ENCODE peak calls at places on chromosomes 3 and 15, in seven cellular contexts. J, K, N, B, L, A and W are unnamed samples.

GRCh38 chr3:14439501-14440167 is 37.2 kb downstream of the SLC6A6 start:
- DNase-seq in J (no peak), K (peak), N (peak), B (no peak), L (no peak), A (peak), W (no peak)

GRCh38 chr3:180466401-180467005 is 135.5 kb upstream of the TTC14 start:
- DNase-seq in J (no peak), K (no peak), N (no peak), B (no peak), L (no peak), A (no peak), W (no peak)

GRCh38 chr3:167691366-167691765 is 37.6 kb upstream of the WDR49 start:
- DNase-seq in J (no peak), K (no peak), N (no peak), B (no peak), L (no peak), A (no peak), W (no peak)

GRCh38 chr3:185460719-185461350 is 38.0 kb downstream of the TMEM41A start:
- DNase-seq in J (no peak), K (no peak), N (no peak), B (no peak), L (peak), A (peak), W (no peak)

GRCh38 chr15:38991701-38992100 is 427.1 kb upstream of the RASGRP1 start:
- DNase-seq in J (no peak), K (no peak), N (no peak), B (no peak), L (no peak), A (no peak), W (no peak)

GRCh38 chr15:77693576-77693975 is 60.9 kb upstream of the LINGO1 start:
- DNase-seq in J (no peak), K (no peak), N (no peak), B (no peak), L (no peak), A (no peak), W (no peak)

GRCh38 chr3:147422934-147423599 is 13.9 kb downstream of the ZIC1 start:
- DNase-seq in J (no peak), K (no peak), N (no peak), B (no peak), L (no peak), A (no peak), W (no peak)

GRCh38 chr3:188789201-188789600 is 382.6 kb upstream of the TPRG1 start:
- DNase-seq in J (no peak), K (no peak), N (no peak), B (no peak), L (no peak), A (no peak), W (no peak)

GRCh38 chr3:112681822-112682325 is 40.9 kb upstream of the CCDC80 start:
- DNase-seq in J (no peak), K (no peak), N (no peak), B (no peak), L (no peak), A (no peak), W (no peak)

GRCh38 chr3:110074095-110074494 is 736.7 kb upstream of the DPPA4 start:
- DNase-seq in J (no peak), K (no peak), N (no peak), B (no peak), L (no peak), A (no peak), W (no peak)

GRCh38 chr3:46947981-46948791 is 28.4 kb downstream of the CCDC12 start:
- DNase-seq in J (no peak), K (no peak), N (peak), B (no peak), L (peak), A (peak), W (no peak)

GRCh38 chr15:43471975-43472374 is 21.0 kb downstream of the TP53BP1 start:
- DNase-seq in J (no peak), K (no peak), N (no peak), B (no peak), L (no peak), A (no peak), W (no peak)

GRCh38 chr3:120602682-120603081 is 6.5 kb downstream of the NDUFB4 start:
- DNase-seq in J (no peak), K (no peak), N (no peak), B (no peak), L (no peak), A (no peak), W (no peak)

GRCh38 chr15:33131880-33132279 is 62.6 kb downstream of the FMN1 start:
- DNase-seq in J (no peak), K (no peak), N (no peak), B (no peak), L (no peak), A (no peak), W (no peak)

GRCh38 chr3:46915297-46915822 is 37.8 kb downstream of the PTH1R start:
- DNase-seq in J (no peak), K (no peak), N (no peak), B (no peak), L (no peak), A (no peak), W (no peak)

GRCh38 chr3:160707187-160707789 is 30.3 kb downstream of the ARL14 start:
- DNase-seq in J (no peak), K (no peak), N (no peak), B (no peak), L (peak), A (no peak), W (no peak)

GRCh38 chr15:59950603-59951388 is 53.3 kb upstream of the FOXB1 start:
- DNase-seq in J (no peak), K (no peak), N (no peak), B (no peak), L (no peak), A (no peak), W (no peak)

GRCh38 chr3:57709559-57709958 is 16.7 kb upstream of the DENND6A start:
- DNase-seq in J (no peak), K (no peak), N (peak), B (no peak), L (no peak), A (no peak), W (no peak)

GRCh38 chr3:51977449-51978142 is 2.7 kb downstream of the ABHD14A start:
- DNase-seq in J (no peak), K (no peak), N (no peak), B (no peak), L (no peak), A (no peak), W (no peak)

GRCh38 chr3:1439395-1439794 is 346.6 kb downstream of the CNTN6 start:
- DNase-seq in J (no peak), K (no peak), N (peak), B (peak), L (no peak), A (no peak), W (no peak)

GRCh38 chr3:99808163-99808794 is 9.4 kb upstream of the CMSS1 start:
- DNase-seq in J (no peak), K (no peak), N (peak), B (peak), L (peak), A (peak), W (no peak)

GRCh38 chr3:176415896-176416295 is 781.4 kb downstream of the TBL1XR1 start:
- DNase-seq in J (no peak), K (no peak), N (no peak), B (no peak), L (no peak), A (no peak), W (no peak)

GRCh38 chr3:184040010-184040409 is 8.5 kb downstream of the HTR3D start:
- DNase-seq in J (no peak), K (no peak), N (peak), B (peak), L (peak), A (peak), W (no peak)

GRCh38 chr3:126883241-126883640 is 99.7 kb upstream of the PLXNA1 start:
- DNase-seq in J (no peak), K (no peak), N (no peak), B (no peak), L (no peak), A (no peak), W (no peak)

GRCh38 chr3:39250116-39250747 is 29.6 kb downstream of the CX3CR1 start:
- DNase-seq in J (no peak), K (no peak), N (no peak), B (no peak), L (no peak), A (no peak), W (peak)

GRCh38 chr15:39594056-39594763 is 13.3 kb downstream of the THBS1 start:
- DNase-seq in J (no peak), K (no peak), N (no peak), B (no peak), L (no peak), A (no peak), W (no peak)

GRCh38 chr3:142434503-142434902 is 13.3 kb downstream of the XRN1 start:
- DNase-seq in J (no peak), K (no peak), N (no peak), B (no peak), L (no peak), A (no peak), W (no peak)

GRCh38 chr3:149401215-149401925 is 23.9 kb upstream of the TM4SF1 start:
- DNase-seq in J (no peak), K (no peak), N (peak), B (no peak), L (no peak), A (no peak), W (no peak)

GRCh38 chr3:177694316-177694715 is 497.0 kb upstream of the TBL1XR1 start:
- DNase-seq in J (no peak), K (no peak), N (no peak), B (no peak), L (no peak), A (no peak), W (no peak)

GRCh38 chr3:11661827-11662226 is 18.1 kb upstream of the VGLL4 start:
- DNase-seq in J (no peak), K (no peak), N (no peak), B (no peak), L (no peak), A (no peak), W (no peak)
- TF ChIP-seq POLR2AphosphoS5 in J (no peak), K (no peak), N (peak), B (no peak), L (no peak), A (no peak), W (no peak)

DNA sequence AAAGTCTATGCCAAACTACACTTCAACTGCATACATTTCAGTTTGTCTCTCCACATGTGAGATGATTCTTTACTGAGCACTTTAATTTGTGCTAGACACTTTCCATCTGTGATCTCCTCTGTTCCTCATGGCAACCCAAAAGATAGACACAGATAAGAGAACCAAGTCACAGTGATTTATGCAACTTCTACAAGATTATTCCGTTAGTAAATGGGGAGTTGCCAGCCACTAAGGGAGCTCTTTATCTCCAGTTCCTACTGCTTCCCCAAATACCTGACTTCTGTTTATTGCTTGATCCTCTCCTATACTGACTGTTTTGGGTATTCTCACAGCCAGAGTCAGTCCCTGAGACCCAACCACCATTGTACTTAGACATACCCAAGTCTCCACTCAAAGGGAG is 24.1 kb upstream of the AKAP13 start:
- DNase-seq in J (no peak), K (no peak), N (no peak), B (no peak), L (no peak), A (no peak), W (no peak)
- H3K27ac ChIP-seq in J (no peak), K (no peak), N (no peak), B (no peak), L (no peak), A (no peak), W (peak)

DNA sequence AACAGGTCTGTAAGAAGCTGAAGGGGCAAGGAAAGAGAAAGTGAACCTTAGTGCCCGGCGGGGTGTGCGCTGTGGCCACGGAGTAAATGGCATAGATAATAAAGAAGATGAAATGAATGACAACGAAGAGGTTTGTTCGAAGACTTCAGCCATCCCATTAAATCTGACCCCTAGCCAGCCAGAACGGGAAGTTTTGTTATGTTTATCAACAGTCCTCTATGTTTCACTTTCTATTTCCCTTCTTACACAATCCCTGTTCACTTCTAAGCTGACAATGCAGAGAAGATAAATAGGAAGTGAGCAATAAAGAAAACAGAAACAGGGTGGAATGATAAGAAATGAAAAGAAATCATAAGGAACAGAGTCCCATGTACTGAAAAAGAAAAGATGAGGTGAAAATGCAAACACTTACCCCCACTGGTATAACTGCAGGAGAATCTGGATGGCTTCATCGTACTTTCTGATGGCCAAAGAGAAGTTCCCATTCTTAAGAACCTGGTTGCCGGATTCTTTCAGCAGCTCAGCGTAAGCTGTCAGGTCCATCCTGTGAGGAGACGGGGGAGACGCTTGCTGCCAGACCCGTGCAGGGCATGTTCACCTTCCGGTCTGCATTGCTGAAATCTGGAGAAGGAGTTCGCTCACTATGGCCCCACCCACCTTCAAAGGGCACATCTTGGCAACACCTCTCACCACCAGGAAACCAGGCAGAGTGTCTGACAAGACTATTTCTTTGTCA is 36.8 kb downstream of the TRANK1 start:
- DNase-seq in J (no peak), K (peak), N (peak), B (no peak), L (no peak), A (no peak), W (no peak)
- TF ChIP-seq POLR2A in J (no peak), K (no peak), N (no peak), B (no peak), L (no peak), A (no peak), W (no peak)

GRCh38 chr3:29912600-29913288 is 631.9 kb downstream of the RBMS3 start:
- DNase-seq in J (no peak), K (no peak), N (no peak), B (no peak), L (no peak), A (no peak), W (no peak)
- TF ChIP-seq POLR2AphosphoS5 in J (no peak), K (no peak), N (no peak), B (no peak), L (no peak), A (no peak), W (no peak)

GRCh38 chr3:101847328-101847727 is 2.0 kb upstream of the NFKBIZ start:
- DNase-seq in J (no peak), K (no peak), N (no peak), B (no peak), L (no peak), A (no peak), W (no peak)
- H3K27ac ChIP-seq in J (no peak), K (peak), N (peak), B (no peak), L (no peak), A (no peak), W (peak)

GRCh38 chr15:97960364-97961066 is at the start of gene ARRDC4:
- DNase-seq in J (peak), K (peak), N (peak), B (peak), L (peak), A (peak), W (peak)
- TF ChIP-seq POLR2A in J (peak), K (peak), N (no peak), B (no peak), L (no peak), A (peak), W (peak)

DNA sequence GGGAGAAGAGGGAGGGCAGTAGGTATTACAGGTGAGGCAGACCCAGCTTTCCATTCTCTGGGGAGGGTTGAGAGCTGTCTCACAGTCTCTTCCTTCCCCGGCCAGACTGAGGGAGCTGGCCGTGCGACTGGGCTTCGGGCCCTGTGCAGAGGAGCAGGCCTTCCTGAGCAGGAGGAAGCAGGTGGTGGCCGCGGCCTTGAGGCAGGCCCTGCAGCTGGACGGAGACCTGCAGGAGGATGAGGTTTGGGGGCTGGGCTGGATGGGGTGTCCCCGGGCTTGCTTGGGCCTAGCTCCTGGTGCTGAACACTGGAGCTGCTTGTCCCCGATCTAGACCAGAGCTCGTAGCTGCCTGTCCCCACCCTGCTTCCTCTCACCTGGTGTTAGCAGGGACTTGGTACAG is 4.9 kb downstream of the PLA2G4B start:
- DNase-seq in J (no peak), K (no peak), N (no peak), B (no peak), L (no peak), A (no peak), W (no peak)
- TF ChIP-seq POLR2AphosphoS5 in J (no peak), K (no peak), N (no peak), B (no peak), L (no peak), A (no peak), W (no peak)

DNA sequence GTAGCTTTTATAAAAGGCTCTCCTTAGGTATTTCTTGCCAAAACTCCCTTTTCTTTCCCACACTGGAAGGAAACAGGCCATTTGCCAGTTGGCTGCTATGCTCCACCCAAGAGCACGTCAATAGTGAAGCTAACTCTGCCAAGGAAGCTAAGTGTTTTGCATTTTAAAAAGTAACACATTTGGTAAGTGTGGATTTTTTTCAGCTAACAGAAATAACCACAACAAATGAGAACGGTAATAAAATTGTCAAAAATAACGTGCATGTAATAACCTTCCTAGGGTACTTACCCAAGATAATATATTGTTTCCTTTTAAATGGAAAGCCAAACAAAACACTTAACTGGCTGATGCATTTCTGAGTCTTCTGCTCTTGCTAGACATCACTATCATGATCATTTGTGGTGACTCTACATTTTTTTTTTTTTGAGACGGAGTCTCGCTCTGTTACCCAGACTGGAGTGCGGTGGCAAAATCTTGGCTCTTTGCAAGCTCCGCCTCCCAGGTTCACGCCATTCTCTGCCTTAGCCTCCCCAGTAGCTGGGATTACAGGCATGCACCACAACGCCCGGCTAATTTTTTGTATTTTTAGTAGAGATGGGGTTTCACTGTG is 4.6 kb downstream of the DPP8 start:
- DNase-seq in J (no peak), K (peak), N (no peak), B (no peak), L (no peak), A (no peak), W (no peak)
- H3K27ac ChIP-seq in J (peak), K (peak), N (no peak), B (no peak), L (no peak), A (peak), W (peak)

GRCh38 chr3:49276475-49277356 is at the start of gene C3orf62:
- DNase-seq in J (peak), K (peak), N (peak), B (peak), L (no peak), A (peak), W (peak)
- TF ChIP-seq POLR2A in J (no peak), K (peak), N (no peak), B (peak), L (no peak), A (no peak), W (no peak)

GRCh38 chr3:125002834-125003368 is 52.9 kb downstream of the HEG1 start:
- DNase-seq in J (no peak), K (no peak), N (no peak), B (no peak), L (no peak), A (no peak), W (no peak)
- TF ChIP-seq POLR2AphosphoS5 in J (no peak), K (no peak), N (no peak), B (no peak), L (no peak), A (no peak), W (no peak)